ENCODE peak calls at places on chromosomes 4 and X, in six cellular contexts. W is MV-4-11; P is tibial nerve; M is sciatic nerve; U is activated naive CD4-positive, alpha-beta T cell; B is HT-29. N is an unnamed sample.

GRCh38 chr4:37812713-37813112 is 13.8 kb upstream of the PGM2 start:
- DNase-seq in W (no peak), P (no peak), M (no peak), U (no peak), B (no peak), N (no peak)

GRCh38 chrX:40863671-40864070 is 128.3 kb upstream of the MED14 start:
- DNase-seq in W (no peak), P (no peak), M (no peak), U (no peak), B (no peak), N (no peak)

GRCh38 chr4:138870739-138871633 is 144.6 kb upstream of the NOCT start:
- DNase-seq in W (peak), P (peak), M (peak), U (peak), B (peak), N (peak)

GRCh38 chr4:174084981-174085380 is 198.5 kb downstream of the FBXO8 start:
- DNase-seq in W (no peak), P (no peak), M (no peak), U (no peak), B (no peak), N (no peak)

GRCh38 chrX:19571708-19572107 is 56.4 kb upstream of the MAP3K15 start:
- DNase-seq in W (no peak), P (no peak), M (no peak), U (no peak), B (no peak), N (no peak)

GRCh38 chr4:150152764-150153163 is 74.5 kb downstream of the DCLK2 start:
- DNase-seq in W (no peak), P (no peak), M (no peak), U (no peak), B (no peak), N (no peak)

GRCh38 chr4:53459548-53459947 is 82.1 kb downstream of the FIP1L1 start:
- DNase-seq in W (no peak), P (no peak), M (no peak), U (no peak), B (peak), N (no peak)

GRCh38 chrX:50483283-50483682 is 12.7 kb upstream of the DGKK start:
- DNase-seq in W (peak), P (no peak), M (no peak), U (no peak), B (no peak), N (no peak)

GRCh38 chrX:150736478-150736877 is 43.3 kb downstream of the MTMR1 start:
- DNase-seq in W (peak), P (no peak), M (no peak), U (no peak), B (no peak), N (no peak)

GRCh38 chr4:108492816-108493595 is 127.4 kb upstream of the RPL34 start:
- DNase-seq in W (no peak), P (no peak), M (no peak), U (no peak), B (no peak), N (no peak)

GRCh38 chr4:76447326-76447954 is 12.4 kb downstream of the SHROOM3 start:
- DNase-seq in W (no peak), P (no peak), M (no peak), U (no peak), B (no peak), N (no peak)

GRCh38 chr4:182518421-182518820 is 275.2 kb downstream of the TENM3 start:
- DNase-seq in W (no peak), P (no peak), M (no peak), U (no peak), B (no peak), N (no peak)

GRCh38 chr4:86977621-86978184 is 42.9 kb downstream of the AFF1 start:
- DNase-seq in W (peak), P (no peak), M (no peak), U (no peak), B (peak), N (no peak)

GRCh38 chrX:47206316-47206715 is 12.2 kb upstream of the CDK16 start:
- DNase-seq in W (no peak), P (no peak), M (no peak), U (no peak), B (no peak), N (no peak)

GRCh38 chrX:153739754-153740486 is 15.3 kb downstream of the ABCD1 start:
- DNase-seq in W (no peak), P (no peak), M (no peak), U (no peak), B (no peak), N (no peak)

GRCh38 chr4:72567821-72568620 is 1.0 kb downstream of the ADAMTS3 start:
- DNase-seq in W (peak), P (peak), M (peak), U (no peak), B (no peak), N (peak)

GRCh38 chrX:131987252-131987651 is 35.9 kb upstream of the STK26 start:
- DNase-seq in W (peak), P (no peak), M (no peak), U (no peak), B (no peak), N (no peak)

GRCh38 chr4:39812500-39812899 is 114.6 kb downstream of the UBE2K start:
- DNase-seq in W (no peak), P (no peak), M (no peak), U (no peak), B (no peak), N (no peak)

GRCh38 chrX:37697169-37697760 is 11.7 kb downstream of the XK start:
- DNase-seq in W (no peak), P (no peak), M (no peak), U (no peak), B (no peak), N (no peak)

GRCh38 chrX:1444896-1445480 is 7.7 kb downstream of the ASMTL start:
- DNase-seq in W (no peak), P (no peak), M (peak), U (no peak), B (no peak), N (peak)

GRCh38 chr4:145823743-145824142 is 114.9 kb downstream of the ZNF827 start:
- DNase-seq in W (no peak), P (no peak), M (no peak), U (no peak), B (no peak), N (no peak)

GRCh38 chrX:11759172-11759460 is 1.1 kb downstream of the MSL3 start:
- DNase-seq in W (no peak), P (no peak), M (no peak), U (no peak), B (peak), N (no peak)

GRCh38 chrX:38929966-38930421 is 128.7 kb downstream of the MID1IP1 start:
- DNase-seq in W (no peak), P (no peak), M (no peak), U (no peak), B (no peak), N (no peak)

GRCh38 chrX:18873189-18873791 is 110.6 kb downstream of the PHKA2 start:
- DNase-seq in W (no peak), P (no peak), M (no peak), U (no peak), B (no peak), N (no peak)

GRCh38 chrX:21831496-21831895 is 7.9 kb upstream of the MBTPS2 start:
- DNase-seq in W (no peak), P (no peak), M (no peak), U (no peak), B (no peak), N (no peak)

GRCh38 chr4:176236909-176237308 is 32.1 kb downstream of the ASB5 start:
- DNase-seq in W (no peak), P (no peak), M (no peak), U (no peak), B (no peak), N (no peak)

GRCh38 chr4:109067509-109068205 is 234.8 kb downstream of the COL25A1 start:
- DNase-seq in W (no peak), P (peak), M (peak), U (no peak), B (no peak), N (no peak)

GRCh38 chr4:154024097-154024496 is 235.2 kb upstream of the SFRP2 start:
- DNase-seq in W (peak), P (no peak), M (no peak), U (no peak), B (no peak), N (no peak)

N was measured in CD14-positive monocyte.